ENCODE peak calls at places on chromosomes 13 and 19, in five cellular contexts. O, R, U, Z and E are unnamed samples. For H3K36me3, the result is how much of the 10 kb centered on the place peaks cover.

GRCh38 chr13:75749407-75749806 is 113.3 kb downstream of the LMO7 start:
- DNase-seq in O (peak), Z (peak), R (no peak), U (peak), E (no peak)

GRCh38 chr13:94030415-94031119 is 448.9 kb downstream of the DCT start:
- DNase-seq in Z (no peak), O (no peak), U (no peak), R (no peak), E (no peak)

GRCh38 chr13:75566658-75567057 is 17.1 kb downstream of the UCHL3 start:
- DNase-seq in Z (peak), O (peak), U (no peak), R (no peak), E (no peak)

GRCh38 chr13:98206946-98207345 is 29.9 kb upstream of the RNF113B start:
- DNase-seq in O (peak), Z (no peak), R (no peak), U (no peak), E (no peak)

GRCh38 chr19:35612559-35613321 is at the start of gene HAUS5:
- DNase-seq in U (peak), Z (peak), O (peak), R (peak), E (peak)

GRCh38 chr19:11236324-11237301 is 2.8 kb upstream of the ANGPTL8 start:
- DNase-seq in O (no peak), Z (no peak), U (no peak), R (no peak), E (no peak)

GRCh38 chr13:74571811-74572210 is 437.6 kb upstream of the KLF12 start:
- DNase-seq in U (no peak), O (peak), Z (no peak), R (no peak), E (no peak)

GRCh38 chr19:9622531-9622930 is 1.5 kb upstream of the ZNF561 start:
- DNase-seq in R (no peak), O (peak), U (no peak), Z (no peak), E (no peak)

GRCh38 chr13:23715762-23716235 is 145.6 kb downstream of the TNFRSF19 start:
- DNase-seq in U (no peak), R (peak), O (no peak), Z (peak), E (no peak)

GRCh38 chr13:23851106-23851505 is 38.1 kb downstream of the MIPEP start:
- DNase-seq in Z (peak), U (no peak), R (no peak), O (peak), E (no peak)

GRCh38 chr13:110625771-110626321 is 10.5 kb downstream of the NAXD start:
- DNase-seq in Z (peak), R (peak), O (no peak), U (no peak), E (no peak)

GRCh38 chr19:15283141-15283885 is 49.0 kb downstream of the BRD4 start:
- DNase-seq in U (peak), O (peak), R (no peak), Z (peak), E (no peak)

GRCh38 chr13:27783111-27783510 is 9.2 kb upstream of the GSX1 start:
- DNase-seq in U (no peak), O (peak), R (peak), Z (peak), E (no peak)

GRCh38 chr19:56661248-56661647 is 10.3 kb downstream of the ZNF835 start:
- DNase-seq in R (no peak), Z (no peak), U (no peak), O (no peak), E (no peak)

GRCh38 chr19:23698711-23699520 is 11.9 kb upstream of the ZNF675 start:
- DNase-seq in Z (peak), O (peak), U (no peak), R (no peak), E (no peak)

GRCh38 chr13:53206455-53206854 is 177.8 kb downstream of the OLFM4 start:
- DNase-seq in Z (peak), R (no peak), U (no peak), O (peak), E (no peak)

GRCh38 chr19:32653626-32653968 is 21.4 kb downstream of the ANKRD27 start:
- DNase-seq in U (no peak), O (no peak), R (no peak), Z (no peak), E (no peak)

GRCh38 chr13:44050450-44051063 is 170.9 kb downstream of the LACC1 start:
- DNase-seq in R (no peak), Z (peak), O (peak), U (no peak), E (no peak)

GRCh38 chr19:45816236-45817009 is 1.3 kb upstream of the RSPH6A start:
- DNase-seq in U (no peak), R (peak), Z (no peak), O (no peak), E (no peak)

DNA sequence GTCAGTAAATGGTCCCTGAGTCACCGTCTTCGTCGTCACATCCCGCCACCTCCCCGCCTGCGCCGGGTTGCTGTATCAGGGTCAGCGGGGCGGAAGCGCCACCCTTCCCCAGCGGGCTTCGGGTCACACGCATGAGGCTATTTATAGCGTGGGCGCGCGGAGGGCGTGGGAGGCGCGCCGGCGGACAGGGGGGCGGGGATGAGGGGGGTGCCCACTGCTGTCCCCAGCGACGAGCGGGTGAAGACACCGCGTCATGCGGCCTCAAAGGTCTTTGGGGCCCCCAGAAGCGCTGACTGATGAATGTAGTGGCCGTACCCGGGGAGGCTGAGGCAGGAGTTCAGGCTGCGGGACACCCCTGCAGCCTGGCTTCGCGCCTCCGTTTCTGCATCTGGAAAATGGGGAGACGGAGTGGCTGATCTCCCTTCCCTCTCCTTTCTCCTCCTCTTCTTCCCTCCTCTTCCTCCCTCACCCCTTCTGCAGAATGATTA is 7.9 kb downstream of the UNC13A start:
- DNase-seq in R (peak), O (peak), Z (peak), U (peak), E (peak)
- TF ChIP-seq CTCF in R (no peak), O (no peak), Z (no peak), U (no peak), E (no peak)

GRCh38 chr13:96090240-96091101 is 564 bp downstream of the HS6ST3 start:
- DNase-seq in O (no peak), U (peak), Z (no peak), R (peak), E (peak)
- H3K4me3 ChIP-seq in O (peak), U (peak), Z (peak), R (peak), E (peak)

GRCh38 chr19:5255602-5256231 is 84.9 kb downstream of the PTPRS start:
- DNase-seq in Z (no peak), U (no peak), R (no peak), O (no peak), E (no peak)

GRCh38 chr19:5253403-5254110 is 87.1 kb downstream of the PTPRS start:
- DNase-seq in U (no peak), O (no peak), R (no peak), Z (no peak), E (no peak)

GRCh38 chr19:5254944-5255343 is 85.7 kb downstream of the PTPRS start:
- DNase-seq in R (no peak), U (no peak), Z (no peak), O (no peak), E (no peak)

GRCh38 chr19:5257155-5258045 is 83.2 kb downstream of the PTPRS start:
- DNase-seq in U (no peak), R (no peak), O (no peak), Z (no peak), E (no peak)

DNA sequence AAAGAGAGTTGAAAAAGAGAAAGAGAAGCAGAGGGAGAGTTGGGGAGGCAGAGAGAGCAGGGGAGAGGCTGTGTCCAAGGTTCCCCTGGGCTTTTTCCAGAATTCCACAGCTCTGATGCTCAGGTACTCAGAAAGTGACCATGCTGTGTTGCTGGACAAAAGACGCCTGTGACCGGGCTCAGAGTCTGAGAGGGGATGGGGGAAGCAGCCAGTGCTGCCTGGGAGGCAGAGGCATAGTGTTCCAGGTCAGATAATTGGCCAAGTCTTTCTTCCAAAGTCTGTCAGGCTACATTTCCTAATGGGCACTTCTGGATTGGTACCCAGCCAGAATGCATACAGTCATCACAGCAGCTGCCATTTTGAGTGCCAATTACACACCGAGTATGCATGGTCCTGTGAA is 86.1 kb downstream of the PTPRS start:
- DNase-seq in U (no peak), R (no peak), O (no peak), Z (no peak), E (no peak)
- H3K36me3 ChIP-seq in U (under half), R (half or more), O (under half), Z (under half), E (under half)

GRCh38 chr13:41587490-41587889 is 130.1 kb downstream of the RGCC start:
- DNase-seq in Z (no peak), U (no peak), O (no peak), R (peak), E (no peak)
- TF ChIP-seq CTCF in Z (no peak), U (no peak), O (no peak), R (peak), E (peak)

GRCh38 chr19:6587093-6587820 is 3.7 kb downstream of the CD70 start:
- DNase-seq in R (peak), U (no peak), Z (no peak), O (no peak), E (no peak)

GRCh38 chr19:6587998-6588507 is 2.9 kb downstream of the CD70 start:
- DNase-seq in R (no peak), U (no peak), O (no peak), Z (no peak), E (no peak)

GRCh38 chr19:6590458-6591319 is at the start of gene CD70:
- DNase-seq in O (no peak), U (peak), R (peak), Z (no peak), E (peak)

GRCh38 chr19:6588508-6589345 is 2.2 kb downstream of the CD70 start:
- DNase-seq in R (no peak), Z (no peak), U (no peak), O (no peak), E (no peak)

GRCh38 chr19:6589711-6590457 is 1.1 kb downstream of the CD70 start:
- DNase-seq in U (no peak), O (no peak), R (no peak), Z (no peak), E (no peak)
- H3K4me3 ChIP-seq in U (no peak), O (no peak), R (no peak), Z (peak), E (peak)

GRCh38 chr13:48184260-48184659 is 48.7 kb upstream of the ITM2B start:
- DNase-seq in R (no peak), Z (no peak), O (no peak), U (no peak), E (no peak)
- H3K36me3 ChIP-seq in R (under half), Z (under half), O (under half), U (under half), E (under half)

GRCh38 chr13:70339738-70340137 is 231.5 kb upstream of the KLHL1 start:
- DNase-seq in U (no peak), Z (peak), O (peak), R (peak), E (no peak)
- TF ChIP-seq CTCF in U (no peak), Z (peak), O (peak), R (peak), E (peak)

DNA sequence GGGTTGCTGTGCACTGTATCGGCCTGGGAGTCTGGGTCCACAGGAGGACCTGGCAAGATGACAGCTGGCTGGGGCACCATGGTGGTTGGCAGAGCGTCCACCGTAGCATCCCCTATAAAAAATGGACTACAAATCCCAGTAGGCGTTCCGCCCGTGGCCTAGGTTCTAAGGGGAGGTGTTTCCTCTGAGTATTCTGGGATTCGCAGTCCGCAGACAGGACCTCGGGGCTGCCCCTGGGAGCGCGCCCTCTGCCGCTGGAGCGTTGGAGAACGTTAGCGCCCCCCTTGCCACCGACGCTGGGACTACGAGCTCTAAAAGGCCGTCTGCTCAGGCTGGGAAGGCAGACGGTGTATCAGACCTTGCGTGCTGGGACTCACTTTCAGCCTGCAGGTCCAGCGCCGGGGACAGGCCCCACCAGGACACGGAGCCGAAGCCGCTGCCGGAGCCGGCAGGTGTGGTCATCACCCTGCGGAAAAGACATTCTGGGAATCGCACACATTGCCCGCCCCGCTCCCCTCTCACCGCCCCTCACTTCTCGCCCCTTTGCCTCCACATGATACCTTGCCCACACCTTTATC is 372 bp downstream of the DNAAF3 start:
- DNase-seq in U (peak), Z (peak), O (peak), R (peak), E (peak)
- H3K4me3 ChIP-seq in U (peak), Z (peak), O (peak), R (peak), E (peak)

GRCh38 chr19:13817018-13817614 is 21.9 kb downstream of the ZSWIM4 start:
- DNase-seq in O (no peak), R (peak), Z (no peak), U (no peak), E (peak)
- H3K36me3 ChIP-seq in O (under half), R (under half), Z (under half), U (under half), E (under half)